ENCODE peak calls at places on chromosomes 12 and 14, in seven cellular contexts. One of them, this sample, is unnamed.

GRCh38 chr14:24463017-24463805 is 20.6 kb upstream of the SDR39U1 start:
- DNase-seq in upper lobe of right lung: no peak
- DNase-seq in mesendoderm: no peak
- DNase-seq in GM23248: no peak
- DNase-seq in WERI-Rb-1: no peak
- DNase-seq in fibroblast of lung: no peak
- DNase-seq in NT2/D1: no peak
- DNase-seq in this sample: no peak

GRCh38 chr12:43883748-43884147 is 47.9 kb downstream of the TMEM117 start:
- DNase-seq in upper lobe of right lung: no peak
- DNase-seq in mesendoderm: no peak
- DNase-seq in GM23248: peak
- DNase-seq in WERI-Rb-1: no peak
- DNase-seq in fibroblast of lung: peak
- DNase-seq in NT2/D1: no peak
- DNase-seq in this sample: no peak

GRCh38 chr14:61326847-61327246 is 5.5 kb downstream of the PRKCH start:
- DNase-seq in upper lobe of right lung: peak
- DNase-seq in mesendoderm: peak
- DNase-seq in GM23248: peak
- DNase-seq in WERI-Rb-1: no peak
- DNase-seq in fibroblast of lung: no peak
- DNase-seq in NT2/D1: no peak
- DNase-seq in this sample: peak

GRCh38 chr12:120356567-120357030 is 12.4 kb downstream of the MSI1 start:
- DNase-seq in upper lobe of right lung: peak
- DNase-seq in mesendoderm: peak
- DNase-seq in GM23248: peak
- DNase-seq in WERI-Rb-1: peak
- DNase-seq in fibroblast of lung: peak
- DNase-seq in NT2/D1: peak
- DNase-seq in this sample: peak

GRCh38 chr14:47332939-47333338 is 342.5 kb downstream of the MDGA2 start:
- DNase-seq in upper lobe of right lung: no peak
- DNase-seq in mesendoderm: no peak
- DNase-seq in GM23248: no peak
- DNase-seq in WERI-Rb-1: no peak
- DNase-seq in fibroblast of lung: no peak
- DNase-seq in NT2/D1: no peak
- DNase-seq in this sample: no peak

GRCh38 chr14:51518280-51518679 is 133.4 kb upstream of the FRMD6 start:
- DNase-seq in upper lobe of right lung: no peak
- DNase-seq in mesendoderm: no peak
- DNase-seq in GM23248: no peak
- DNase-seq in WERI-Rb-1: no peak
- DNase-seq in fibroblast of lung: no peak
- DNase-seq in NT2/D1: no peak
- DNase-seq in this sample: no peak

GRCh38 chr12:131732996-131733615 is 22.2 kb downstream of the SFSWAP start:
- DNase-seq in upper lobe of right lung: no peak
- DNase-seq in mesendoderm: no peak
- DNase-seq in GM23248: no peak
- DNase-seq in WERI-Rb-1: no peak
- DNase-seq in fibroblast of lung: no peak
- DNase-seq in NT2/D1: no peak
- DNase-seq in this sample: no peak

GRCh38 chr12:99053599-99054362 is 408.7 kb downstream of the APAF1 start:
- DNase-seq in upper lobe of right lung: no peak
- DNase-seq in mesendoderm: no peak
- DNase-seq in GM23248: no peak
- DNase-seq in WERI-Rb-1: no peak
- DNase-seq in fibroblast of lung: peak
- DNase-seq in NT2/D1: no peak
- DNase-seq in this sample: no peak

GRCh38 chr12:79071498-79071897 is 206.9 kb downstream of the SYT1 start:
- DNase-seq in upper lobe of right lung: no peak
- DNase-seq in mesendoderm: peak
- DNase-seq in GM23248: no peak
- DNase-seq in WERI-Rb-1: no peak
- DNase-seq in fibroblast of lung: no peak
- DNase-seq in NT2/D1: no peak
- DNase-seq in this sample: no peak

GRCh38 chr14:79629891-79630560 is 581.3 kb downstream of the DIO2 start:
- DNase-seq in upper lobe of right lung: no peak
- DNase-seq in mesendoderm: peak
- DNase-seq in GM23248: no peak
- DNase-seq in WERI-Rb-1: no peak
- DNase-seq in fibroblast of lung: no peak
- DNase-seq in NT2/D1: no peak
- DNase-seq in this sample: no peak

GRCh38 chr12:113260127-113260526 is 38.9 kb downstream of the TPCN1 start:
- DNase-seq in upper lobe of right lung: no peak
- DNase-seq in mesendoderm: no peak
- DNase-seq in GM23248: no peak
- DNase-seq in WERI-Rb-1: no peak
- DNase-seq in fibroblast of lung: no peak
- DNase-seq in NT2/D1: no peak
- DNase-seq in this sample: no peak

GRCh38 chr14:30450620-30451019 is 108.3 kb upstream of the G2E3 start:
- DNase-seq in upper lobe of right lung: no peak
- DNase-seq in mesendoderm: no peak
- DNase-seq in GM23248: peak
- DNase-seq in WERI-Rb-1: no peak
- DNase-seq in fibroblast of lung: peak
- DNase-seq in NT2/D1: no peak
- DNase-seq in this sample: peak

GRCh38 chr14:55881577-55882241 is 236.5 kb upstream of the PELI2 start:
- DNase-seq in upper lobe of right lung: no peak
- DNase-seq in mesendoderm: peak
- DNase-seq in GM23248: peak
- DNase-seq in WERI-Rb-1: no peak
- DNase-seq in fibroblast of lung: peak
- DNase-seq in NT2/D1: no peak
- DNase-seq in this sample: no peak

GRCh38 chr12:95321516-95322246 is 104.1 kb downstream of the VEZT start:
- DNase-seq in upper lobe of right lung: no peak
- DNase-seq in mesendoderm: peak
- DNase-seq in GM23248: no peak
- DNase-seq in WERI-Rb-1: peak
- DNase-seq in fibroblast of lung: no peak
- DNase-seq in NT2/D1: no peak
- DNase-seq in this sample: no peak

GRCh38 chr12:95319694-95320331 is 102.2 kb downstream of the VEZT start:
- DNase-seq in upper lobe of right lung: no peak
- DNase-seq in mesendoderm: no peak
- DNase-seq in GM23248: no peak
- DNase-seq in WERI-Rb-1: no peak
- DNase-seq in fibroblast of lung: peak
- DNase-seq in NT2/D1: no peak
- DNase-seq in this sample: no peak

GRCh38 chr12:95316798-95317197 is 99.2 kb downstream of the VEZT start:
- DNase-seq in upper lobe of right lung: no peak
- DNase-seq in mesendoderm: no peak
- DNase-seq in GM23248: no peak
- DNase-seq in WERI-Rb-1: no peak
- DNase-seq in fibroblast of lung: no peak
- DNase-seq in NT2/D1: no peak
- DNase-seq in this sample: no peak

GRCh38 chr12:95322335-95322734 is 104.7 kb downstream of the VEZT start:
- DNase-seq in upper lobe of right lung: no peak
- DNase-seq in mesendoderm: no peak
- DNase-seq in GM23248: peak
- DNase-seq in WERI-Rb-1: no peak
- DNase-seq in fibroblast of lung: peak
- DNase-seq in NT2/D1: no peak
- DNase-seq in this sample: peak

DNA sequence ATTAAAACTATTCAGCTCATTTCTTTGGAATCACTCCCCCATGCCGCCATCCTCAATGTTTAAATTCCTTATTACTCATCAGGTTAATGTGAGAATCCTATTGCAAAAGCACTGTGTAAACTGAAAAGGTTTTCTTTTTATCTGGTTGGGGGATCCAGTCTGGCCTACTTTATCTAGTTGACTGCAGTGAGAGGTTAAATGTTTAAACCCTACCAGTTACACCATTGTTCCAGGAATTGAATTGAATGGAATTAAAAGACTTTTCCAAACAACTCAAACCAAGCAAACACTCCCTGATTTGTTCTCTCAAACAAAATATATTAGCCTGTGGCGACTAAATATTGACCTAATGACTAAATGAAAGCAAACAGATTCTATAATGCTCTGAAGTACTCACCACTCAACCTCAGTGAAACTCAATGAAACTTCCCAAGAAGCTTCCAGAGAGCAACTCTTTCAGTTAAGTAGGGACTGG is 100.5 kb downstream of the VEZT start:
- DNase-seq in upper lobe of right lung: no peak
- DNase-seq in mesendoderm: no peak
- DNase-seq in GM23248: peak
- DNase-seq in WERI-Rb-1: no peak
- DNase-seq in fibroblast of lung: peak
- DNase-seq in NT2/D1: no peak
- DNase-seq in this sample: peak
- H3K4me3 ChIP-seq in upper lobe of right lung: no peak
- H3K4me3 ChIP-seq in mesendoderm: no peak
- H3K4me3 ChIP-seq in GM23248: no peak
- H3K4me3 ChIP-seq in WERI-Rb-1: no peak
- H3K4me3 ChIP-seq in fibroblast of lung: no peak
- H3K4me3 ChIP-seq in NT2/D1: no peak
- H3K4me3 ChIP-seq in this sample: no peak

GRCh38 chr12:110992909-110993308 is 72.5 kb upstream of the MYL2 start:
- DNase-seq in upper lobe of right lung: no peak
- DNase-seq in mesendoderm: no peak
- DNase-seq in GM23248: no peak
- DNase-seq in WERI-Rb-1: no peak
- DNase-seq in fibroblast of lung: no peak
- DNase-seq in NT2/D1: no peak
- DNase-seq in this sample: no peak
- H3K4me3 ChIP-seq in upper lobe of right lung: no peak
- H3K4me3 ChIP-seq in mesendoderm: no peak
- H3K4me3 ChIP-seq in GM23248: no peak
- H3K4me3 ChIP-seq in WERI-Rb-1: no peak
- H3K4me3 ChIP-seq in fibroblast of lung: no peak
- H3K4me3 ChIP-seq in NT2/D1: no peak
- H3K4me3 ChIP-seq in this sample: no peak

GRCh38 chr14:100587763-100588411 is 670 bp upstream of the BEGAIN start:
- DNase-seq in upper lobe of right lung: peak
- DNase-seq in mesendoderm: no peak
- DNase-seq in GM23248: peak
- DNase-seq in WERI-Rb-1: no peak
- DNase-seq in fibroblast of lung: no peak
- DNase-seq in NT2/D1: no peak
- DNase-seq in this sample: peak
- H3K4me3 ChIP-seq in upper lobe of right lung: no peak
- H3K4me3 ChIP-seq in mesendoderm: no peak
- H3K4me3 ChIP-seq in GM23248: no peak
- H3K4me3 ChIP-seq in WERI-Rb-1: peak
- H3K4me3 ChIP-seq in fibroblast of lung: no peak
- H3K4me3 ChIP-seq in NT2/D1: no peak
- H3K4me3 ChIP-seq in this sample: no peak

GRCh38 chr12:47221256-47222023 is 141.7 kb upstream of the AMIGO2 start:
- DNase-seq in upper lobe of right lung: no peak
- DNase-seq in mesendoderm: no peak
- DNase-seq in GM23248: no peak
- DNase-seq in WERI-Rb-1: no peak
- DNase-seq in fibroblast of lung: peak
- DNase-seq in NT2/D1: no peak
- DNase-seq in this sample: no peak

GRCh38 chr12:47222960-47223847 is 143.4 kb upstream of the AMIGO2 start:
- DNase-seq in upper lobe of right lung: no peak
- DNase-seq in mesendoderm: peak
- DNase-seq in GM23248: no peak
- DNase-seq in WERI-Rb-1: no peak
- DNase-seq in fibroblast of lung: no peak
- DNase-seq in NT2/D1: peak
- DNase-seq in this sample: no peak

GRCh38 chr12:47224563-47225133 is 144.9 kb upstream of the AMIGO2 start:
- DNase-seq in upper lobe of right lung: no peak
- DNase-seq in mesendoderm: no peak
- DNase-seq in GM23248: no peak
- DNase-seq in WERI-Rb-1: no peak
- DNase-seq in fibroblast of lung: no peak
- DNase-seq in NT2/D1: no peak
- DNase-seq in this sample: no peak

GRCh38 chr12:47223848-47224213 is 144.1 kb upstream of the AMIGO2 start:
- DNase-seq in upper lobe of right lung: no peak
- DNase-seq in mesendoderm: no peak
- DNase-seq in GM23248: no peak
- DNase-seq in WERI-Rb-1: no peak
- DNase-seq in fibroblast of lung: peak
- DNase-seq in NT2/D1: no peak
- DNase-seq in this sample: peak

DNA sequence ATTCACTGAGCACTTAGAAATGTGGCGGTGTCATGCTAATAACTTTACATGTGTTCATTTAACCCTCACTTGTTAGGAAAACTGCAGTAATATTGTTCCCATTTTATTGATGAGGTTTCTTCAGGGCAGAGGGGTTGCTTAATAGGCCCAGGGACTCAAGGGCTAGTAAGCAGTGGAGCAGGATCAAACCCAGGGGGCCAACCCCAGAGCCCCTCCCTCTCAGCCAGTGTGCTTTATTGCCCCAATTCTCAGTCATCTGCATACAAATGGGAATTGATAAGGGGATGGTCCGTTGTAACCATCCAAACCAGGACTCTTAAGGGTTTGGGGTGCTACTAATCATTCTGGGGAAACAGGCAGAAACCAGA is 142.8 kb upstream of the AMIGO2 start:
- DNase-seq in upper lobe of right lung: no peak
- DNase-seq in mesendoderm: peak
- DNase-seq in GM23248: no peak
- DNase-seq in WERI-Rb-1: no peak
- DNase-seq in fibroblast of lung: no peak
- DNase-seq in NT2/D1: peak
- DNase-seq in this sample: no peak
- H3K4me3 ChIP-seq in upper lobe of right lung: no peak
- H3K4me3 ChIP-seq in mesendoderm: no peak
- H3K4me3 ChIP-seq in GM23248: no peak
- H3K4me3 ChIP-seq in WERI-Rb-1: no peak
- H3K4me3 ChIP-seq in fibroblast of lung: no peak
- H3K4me3 ChIP-seq in NT2/D1: no peak
- H3K4me3 ChIP-seq in this sample: no peak

DNA sequence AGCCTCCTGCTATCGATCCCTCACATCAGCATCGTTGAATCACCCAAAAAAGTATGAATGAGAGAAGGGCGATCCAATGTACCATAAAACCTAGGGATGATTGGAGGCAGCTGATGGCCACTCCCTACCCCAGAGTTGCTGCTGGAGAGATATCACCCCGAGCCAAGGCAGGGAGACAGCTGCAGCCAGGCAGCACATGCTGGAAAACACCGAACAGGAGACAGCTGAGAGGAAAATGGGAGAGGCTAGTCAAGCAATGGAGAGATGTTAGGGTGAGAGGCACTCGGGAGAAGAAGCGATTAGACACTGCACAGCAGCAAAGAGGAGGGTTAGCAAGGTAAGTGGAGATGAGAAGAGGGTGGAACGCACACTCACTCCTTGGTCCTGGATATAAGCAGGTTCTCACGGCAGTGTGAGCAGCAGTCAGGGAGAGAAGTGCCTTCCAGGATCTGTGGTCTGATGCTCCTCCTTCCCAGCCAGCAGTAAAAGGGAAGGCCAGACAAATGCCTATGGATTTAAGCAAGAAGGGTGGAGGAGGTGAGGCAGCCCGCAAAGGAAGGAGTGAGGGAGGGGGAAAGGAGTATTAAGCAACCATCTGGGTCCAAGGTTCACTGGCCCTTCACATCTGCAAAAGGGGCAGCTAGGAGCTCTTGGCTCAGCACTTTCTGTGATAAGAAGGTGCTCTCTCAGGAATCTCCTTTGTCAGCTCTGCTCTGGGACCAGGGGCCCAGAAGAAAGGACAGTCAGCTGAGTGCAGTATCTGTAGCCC is at the start of gene SLC7A7:
- DNase-seq in upper lobe of right lung: peak
- DNase-seq in mesendoderm: peak
- DNase-seq in GM23248: no peak
- DNase-seq in WERI-Rb-1: no peak
- DNase-seq in fibroblast of lung: no peak
- DNase-seq in NT2/D1: no peak
- DNase-seq in this sample: no peak
- H3K4me3 ChIP-seq in upper lobe of right lung: peak
- H3K4me3 ChIP-seq in mesendoderm: no peak
- H3K4me3 ChIP-seq in GM23248: no peak
- H3K4me3 ChIP-seq in WERI-Rb-1: no peak
- H3K4me3 ChIP-seq in fibroblast of lung: no peak
- H3K4me3 ChIP-seq in NT2/D1: peak
- H3K4me3 ChIP-seq in this sample: peak